ENCODE peak calls at places on chromosome 6, in four cellular contexts. Q is pancreas, C is neural progenitor cell, B is astrocyte of the spinal cord. J is an unnamed sample.

GRCh38 chr6:20719980-20720379 is 185.7 kb downstream of the CDKAL1 start:
- DNase-seq in B (no peak), Q (no peak), C (no peak), J (no peak)

GRCh38 chr6:165181951-165182414 is 127.4 kb downstream of the C6orf118 start:
- DNase-seq in C (no peak), B (peak; percentile 70), Q (no peak), J (peak; percentile 69)

GRCh38 chr6:119620846-119621570 is 271.4 kb upstream of the MAN1A1 start:
- DNase-seq in C (no peak), Q (no peak), B (peak; percentile 91), J (peak; percentile 91)

GRCh38 chr6:14476793-14477531 is 359.4 kb downstream of the CD83 start:
- DNase-seq in Q (peak; percentile 50), C (no peak), B (peak; percentile 81), J (peak; percentile 94)

GRCh38 chr6:79810878-79811277 is 136.5 kb downstream of the ELOVL4 start:
- DNase-seq in Q (no peak), C (peak; percentile 60), B (no peak), J (no peak)

GRCh38 chr6:21402368-21402767 is 191.2 kb upstream of the SOX4 start:
- DNase-seq in C (no peak), Q (no peak), B (peak; percentile 15), J (peak; percentile 70)

GRCh38 chr6:168871535-168872106 is 382.0 kb downstream of the THBS2 start:
- DNase-seq in Q (peak; percentile 51), C (no peak), B (no peak), J (no peak)

GRCh38 chr6:149026530-149026942 is 279.7 kb downstream of the UST start:
- DNase-seq in B (peak; percentile 91), Q (no peak), C (peak; percentile 80), J (peak; percentile 83)

GRCh38 chr6:137165375-137166246 is 7.8 kb downstream of the IL22RA2 start:
- DNase-seq in C (no peak), Q (peak; percentile 27), B (no peak), J (peak; percentile 4)

GRCh38 chr6:166515072-166515810 is 71.2 kb downstream of the RAMACL start:
- DNase-seq in B (peak; percentile 84), Q (no peak), C (no peak), J (peak; percentile 79)

GRCh38 chr6:115071962-115072361 is 729.1 kb upstream of the HS3ST5 start:
- DNase-seq in Q (no peak), B (no peak), C (no peak), J (no peak)

GRCh38 chr6:158388727-158389126 is 76.5 kb downstream of the TULP4 start:
- DNase-seq in Q (no peak), C (no peak), B (no peak), J (no peak)

GRCh38 chr6:35273822-35274559 is 14.5 kb downstream of the ZNF76 start:
- DNase-seq in Q (no peak), C (no peak), B (no peak), J (peak; percentile 25)

GRCh38 chr6:154343473-154344308 is 12.9 kb downstream of the IPCEF1 start:
- DNase-seq in C (peak; percentile 46), Q (peak; percentile 59), B (peak; percentile 59), J (peak; percentile 44)

DNA sequence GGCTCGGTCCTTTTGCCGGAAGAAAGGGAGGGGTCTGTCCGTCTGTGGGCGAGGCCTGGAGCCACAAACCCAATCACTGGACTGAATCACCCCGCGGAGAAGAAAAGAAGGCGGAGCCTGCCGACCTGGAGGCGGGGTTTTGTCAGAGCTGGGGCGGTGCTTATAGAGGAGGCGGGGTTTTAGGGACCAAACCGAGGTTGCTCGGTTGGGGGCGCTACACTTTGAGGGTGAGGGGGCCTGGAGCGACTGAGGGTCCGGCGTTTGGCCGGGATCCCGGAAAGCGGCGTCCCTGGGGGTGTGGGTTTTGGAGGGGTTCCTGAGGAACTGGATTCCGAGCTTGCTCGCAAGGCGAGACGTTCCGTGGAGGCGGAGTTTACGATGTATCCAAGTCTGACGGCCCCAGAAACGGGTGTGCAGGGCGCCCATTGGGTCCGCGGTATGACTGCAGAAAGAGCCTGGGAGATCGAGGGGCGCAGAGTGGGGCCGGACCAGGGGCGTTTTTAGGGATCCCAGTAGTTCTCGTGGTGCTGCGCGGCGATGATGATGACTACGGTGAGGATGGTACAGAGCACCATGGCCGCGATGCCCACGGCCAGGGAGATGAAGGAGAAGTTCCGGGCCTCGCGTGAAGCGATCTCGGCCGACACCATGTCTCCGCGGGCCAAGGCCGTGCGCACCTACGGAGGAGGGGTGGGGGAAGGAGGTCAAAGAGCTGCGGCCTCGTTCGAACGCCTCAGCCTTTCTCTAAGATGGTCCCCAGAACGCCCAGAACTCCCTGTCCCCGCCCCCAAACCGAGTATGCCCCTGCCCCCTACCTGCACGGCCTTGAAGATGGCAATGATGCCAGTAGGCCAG is 2.8 kb downstream of the PRRT1 start:
- DNase-seq in Q (peak; percentile 61), B (peak; percentile 60), C (peak; percentile 70), J (no peak)
- TF ChIP-seq CTCF in Q (no peak), B (peak; percentile 35), C (peak; percentile 39), J (no peak)

DNA sequence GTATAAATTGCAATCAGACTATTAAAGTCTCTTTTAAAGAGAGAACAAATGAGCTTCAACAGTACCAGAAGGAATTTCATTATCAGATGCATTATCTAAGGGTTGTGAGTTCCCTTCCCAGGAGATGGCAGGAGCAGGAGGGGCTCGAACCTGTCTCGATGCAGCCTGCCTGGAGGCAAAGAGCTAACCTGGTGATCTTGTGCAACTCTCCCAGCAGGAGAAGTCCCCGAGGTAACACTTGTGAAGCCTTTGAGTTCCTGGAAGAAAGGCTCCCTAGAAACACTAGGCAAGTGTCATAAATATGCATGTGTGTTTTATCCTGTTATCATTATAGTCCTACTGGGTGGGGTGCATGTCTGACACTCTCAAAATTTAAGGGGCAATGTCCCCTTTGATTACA is 232.2 kb upstream of the ARID1B start:
- DNase-seq in C (no peak), Q (no peak), B (no peak), J (no peak)
- H3K4me3 ChIP-seq in C (no peak overlapping the region), Q (no peak overlapping the region), B (no peak overlapping the region), J (no peak overlapping the region)

DNA sequence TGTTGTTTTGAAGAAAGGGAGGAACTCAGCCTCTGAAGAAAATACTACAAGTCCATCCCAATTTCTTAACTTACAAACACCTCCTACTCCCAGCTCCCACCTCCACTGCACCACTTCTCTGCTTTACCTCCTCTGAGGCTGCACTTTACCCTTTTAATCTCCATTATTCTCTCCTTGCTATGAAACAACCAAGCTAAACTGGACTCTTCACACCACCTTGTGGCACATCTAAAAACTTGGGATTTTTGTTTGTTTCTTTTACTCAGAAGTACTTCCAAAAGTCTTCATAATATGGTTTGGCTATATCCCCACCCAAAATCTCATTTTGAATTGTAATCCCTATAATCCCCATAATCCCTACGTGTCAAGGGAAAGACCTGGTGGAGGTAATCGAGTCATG is 142.2 kb downstream of the MOXD1 start:
- DNase-seq in B (peak; percentile 52), Q (no peak), C (peak; percentile 30), J (peak; percentile 52)
- TF ChIP-seq CTCF in B (peak; percentile 41), Q (no peak), C (peak; percentile 53), J (peak; percentile 63)

DNA sequence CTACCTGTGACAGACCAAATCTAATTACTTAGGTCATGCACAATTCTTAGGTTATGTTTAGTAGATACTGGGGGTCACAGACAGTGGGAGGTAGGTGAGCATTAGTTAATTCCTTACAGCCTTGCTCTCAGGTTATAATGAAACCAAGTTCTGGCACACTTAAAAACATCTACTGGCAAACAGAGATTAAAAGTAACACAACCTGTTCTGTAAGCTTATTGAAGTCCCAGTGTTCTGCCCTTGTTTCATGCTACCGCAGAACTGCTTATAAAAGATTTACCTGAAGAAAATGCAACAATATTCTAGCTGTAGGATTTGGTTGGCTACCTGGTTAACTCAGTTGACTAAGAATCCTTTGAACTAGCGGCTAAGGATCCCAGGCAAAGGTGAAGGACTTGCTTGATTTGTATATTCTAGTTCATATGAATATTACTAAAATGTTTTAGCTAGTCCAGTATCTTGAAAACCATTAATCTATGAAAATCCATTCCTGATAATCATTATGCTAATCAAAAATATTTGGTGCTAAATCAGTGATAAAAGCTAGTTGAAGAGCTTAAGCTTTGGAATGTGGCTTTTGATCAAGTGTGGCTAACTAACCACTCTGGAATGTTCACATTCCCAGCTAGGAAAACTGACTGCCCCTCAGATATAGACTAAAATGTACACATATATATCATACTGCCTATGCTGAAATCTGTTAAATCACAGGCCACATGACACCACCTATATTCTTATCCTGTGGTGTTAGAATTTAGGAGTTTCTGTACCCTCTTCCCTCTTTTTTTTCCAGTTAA is 7.2 kb downstream of the PEX3 start:
- DNase-seq in Q (no peak), C (no peak), B (peak; percentile 8), J (peak; percentile 15)
- H3K4me3 ChIP-seq in Q (no peak overlapping the region), C (no peak overlapping the region), B (no peak overlapping the region), J (no peak overlapping the region)

GRCh38 chr6:81105998-81106397 is 646.5 kb downstream of the TENT5A start:
- DNase-seq in Q (no peak), C (no peak), B (no peak), J (peak; percentile 29)
- TF ChIP-seq CTCF in Q (no peak), C (peak; percentile 9), B (no peak), J (peak; percentile 38)

GRCh38 chr6:12958052-12958706 is 241.6 kb downstream of the PHACTR1 start:
- DNase-seq in B (peak; percentile 47), C (no peak), Q (no peak), J (peak; percentile 17)
- H3K4me3 ChIP-seq in B (peak overlapping the region; percentile 70), C (peak overlapping the region; percentile 34), Q (peak overlapping the region; percentile 76), J (peak overlapping the region; percentile 72)

GRCh38 chr6:12483712-12484111 is 193.6 kb downstream of the EDN1 start:
- DNase-seq in Q (no peak), C (no peak), B (peak; percentile 92), J (peak; percentile 86)

GRCh38 chr6:12481292-12481691 is 191.1 kb downstream of the EDN1 start:
- DNase-seq in B (no peak), C (no peak), Q (no peak), J (no peak)

GRCh38 chr6:12480379-12480778 is 190.2 kb downstream of the EDN1 start:
- DNase-seq in Q (no peak), C (no peak), B (no peak), J (no peak)

GRCh38 chr6:12484519-12484918 is 194.4 kb downstream of the EDN1 start:
- DNase-seq in C (no peak), Q (no peak), B (no peak), J (no peak)

GRCh38 chr6:12482386-12482785 is 192.2 kb downstream of the EDN1 start:
- DNase-seq in Q (no peak), C (peak; percentile 39), B (no peak), J (no peak)
- TF ChIP-seq CTCF in Q (no peak), C (peak; percentile 51), B (no peak), J (peak; percentile 28)

DNA sequence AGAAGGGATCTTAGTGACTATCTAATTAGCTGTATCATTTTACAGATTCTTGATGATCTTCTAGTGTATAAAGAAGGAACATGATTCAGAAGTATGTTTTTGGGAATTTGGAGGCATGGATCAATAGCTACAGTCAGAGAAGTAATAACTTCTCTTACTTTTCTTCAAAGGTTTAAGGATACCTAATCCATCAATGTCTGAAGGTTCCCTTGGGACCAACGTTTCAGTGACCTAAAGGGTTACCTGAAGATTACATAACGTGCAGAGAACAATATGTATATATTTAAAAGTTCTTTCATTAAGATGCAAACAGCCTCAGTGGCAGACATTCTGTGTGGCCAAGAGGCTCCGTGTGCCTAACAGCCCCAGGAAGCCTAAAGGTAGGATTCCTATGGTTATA is 3.2 kb downstream of the HDAC2 start:
- DNase-seq in B (no peak), Q (no peak), C (no peak), J (no peak)
- H3K4me3 ChIP-seq in B (no peak overlapping the region), Q (no peak overlapping the region), C (peak overlapping the region; percentile 94), J (no peak overlapping the region)

J was measured in AG10803.